ENCODE peak calls at places on chromosomes 4 and X, in six cellular contexts. One of them, this sample, is unnamed. For H3K4me1, the result is how much of the 10 kb centered on the place peaks cover.

GRCh38 chr4:138775890-138776289 is 239.7 kb upstream of the NOCT start:
- DNase-seq in fibroblast of lung: peak
- DNase-seq in effector memory CD4-positive, alpha-beta T cell: no peak
- DNase-seq in K562: no peak
- DNase-seq in breast epithelium: no peak
- DNase-seq in A549: no peak
- DNase-seq in this sample: no peak

GRCh38 chrX:54042609-54043010 is 1.7 kb downstream of the PHF8 start:
- DNase-seq in fibroblast of lung: peak
- DNase-seq in effector memory CD4-positive, alpha-beta T cell: peak
- DNase-seq in A549: peak
- DNase-seq in breast epithelium: no peak
- DNase-seq in K562: peak
- DNase-seq in this sample: peak

GRCh38 chr4:186726440-186727148 is 2.9 kb upstream of the FAT1 start:
- DNase-seq in A549: peak
- DNase-seq in effector memory CD4-positive, alpha-beta T cell: no peak
- DNase-seq in K562: peak
- DNase-seq in breast epithelium: peak
- DNase-seq in fibroblast of lung: peak
- DNase-seq in this sample: peak

GRCh38 chrX:39336709-39337294 is 535.5 kb downstream of the MID1IP1 start:
- DNase-seq in A549: no peak
- DNase-seq in fibroblast of lung: peak
- DNase-seq in breast epithelium: no peak
- DNase-seq in K562: no peak
- DNase-seq in effector memory CD4-positive, alpha-beta T cell: no peak
- DNase-seq in this sample: no peak

GRCh38 chr4:19327364-19327763 is 924.3 kb upstream of the SLIT2 start:
- DNase-seq in A549: no peak
- DNase-seq in breast epithelium: no peak
- DNase-seq in K562: no peak
- DNase-seq in fibroblast of lung: no peak
- DNase-seq in effector memory CD4-positive, alpha-beta T cell: no peak
- DNase-seq in this sample: no peak

GRCh38 chrX:14694631-14695030 is 165.3 kb downstream of the GLRA2 start:
- DNase-seq in A549: no peak
- DNase-seq in breast epithelium: no peak
- DNase-seq in effector memory CD4-positive, alpha-beta T cell: no peak
- DNase-seq in K562: no peak
- DNase-seq in fibroblast of lung: peak
- DNase-seq in this sample: no peak

GRCh38 chrX:23699636-23700194 is 32.4 kb downstream of the PRDX4 start:
- DNase-seq in effector memory CD4-positive, alpha-beta T cell: no peak
- DNase-seq in A549: no peak
- DNase-seq in fibroblast of lung: peak
- DNase-seq in K562: peak
- DNase-seq in breast epithelium: no peak
- DNase-seq in this sample: peak

GRCh38 chr4:88006956-88007303 is 505 bp upstream of the PKD2 start:
- DNase-seq in A549: no peak
- DNase-seq in K562: no peak
- DNase-seq in effector memory CD4-positive, alpha-beta T cell: no peak
- DNase-seq in breast epithelium: no peak
- DNase-seq in fibroblast of lung: no peak
- DNase-seq in this sample: no peak

GRCh38 chr4:81136161-81136910 is 78.7 kb downstream of the PRKG2 start:
- DNase-seq in fibroblast of lung: peak
- DNase-seq in breast epithelium: no peak
- DNase-seq in A549: no peak
- DNase-seq in K562: no peak
- DNase-seq in effector memory CD4-positive, alpha-beta T cell: no peak
- DNase-seq in this sample: no peak

GRCh38 chrX:106791495-106791894 is 11.0 kb upstream of the TBC1D8B start:
- DNase-seq in K562: no peak
- DNase-seq in A549: no peak
- DNase-seq in breast epithelium: no peak
- DNase-seq in effector memory CD4-positive, alpha-beta T cell: no peak
- DNase-seq in fibroblast of lung: peak
- DNase-seq in this sample: no peak

GRCh38 chr4:118289794-118290193 is 63.0 kb downstream of the PRSS12 start:
- DNase-seq in effector memory CD4-positive, alpha-beta T cell: no peak
- DNase-seq in breast epithelium: no peak
- DNase-seq in A549: no peak
- DNase-seq in fibroblast of lung: peak
- DNase-seq in K562: no peak
- DNase-seq in this sample: no peak

GRCh38 chrX:47456080-47456479 is 26.9 kb downstream of the ZNF41 start:
- DNase-seq in K562: no peak
- DNase-seq in breast epithelium: no peak
- DNase-seq in fibroblast of lung: no peak
- DNase-seq in A549: no peak
- DNase-seq in effector memory CD4-positive, alpha-beta T cell: no peak
- DNase-seq in this sample: no peak

GRCh38 chr4:69831646-69832325 is 28.2 kb downstream of the SULT1E1 start:
- DNase-seq in breast epithelium: no peak
- DNase-seq in K562: no peak
- DNase-seq in A549: no peak
- DNase-seq in effector memory CD4-positive, alpha-beta T cell: no peak
- DNase-seq in fibroblast of lung: no peak
- DNase-seq in this sample: peak

GRCh38 chr4:128355301-128355700 is 67.7 kb upstream of the PGRMC2 start:
- DNase-seq in A549: peak
- DNase-seq in effector memory CD4-positive, alpha-beta T cell: no peak
- DNase-seq in breast epithelium: no peak
- DNase-seq in fibroblast of lung: no peak
- DNase-seq in K562: peak
- DNase-seq in this sample: no peak

GRCh38 chr4:19700951-19701350 is 550.8 kb upstream of the SLIT2 start:
- DNase-seq in fibroblast of lung: peak
- DNase-seq in effector memory CD4-positive, alpha-beta T cell: no peak
- DNase-seq in breast epithelium: no peak
- DNase-seq in A549: no peak
- DNase-seq in K562: no peak
- DNase-seq in this sample: no peak

GRCh38 chr4:153499005-153499404 is 32.8 kb downstream of the TMEM131L start:
- DNase-seq in K562: no peak
- DNase-seq in effector memory CD4-positive, alpha-beta T cell: no peak
- DNase-seq in breast epithelium: no peak
- DNase-seq in fibroblast of lung: no peak
- DNase-seq in A549: no peak
- DNase-seq in this sample: no peak

GRCh38 chr4:153497988-153498967 is 32.1 kb downstream of the TMEM131L start:
- DNase-seq in effector memory CD4-positive, alpha-beta T cell: no peak
- DNase-seq in K562: no peak
- DNase-seq in breast epithelium: no peak
- DNase-seq in fibroblast of lung: peak
- DNase-seq in A549: no peak
- DNase-seq in this sample: peak

GRCh38 chr4:153497091-153497531 is 31.0 kb downstream of the TMEM131L start:
- DNase-seq in K562: no peak
- DNase-seq in A549: no peak
- DNase-seq in breast epithelium: no peak
- DNase-seq in effector memory CD4-positive, alpha-beta T cell: peak
- DNase-seq in fibroblast of lung: no peak
- DNase-seq in this sample: no peak

GRCh38 chr4:153502584-153502983 is 36.4 kb downstream of the TMEM131L start:
- DNase-seq in fibroblast of lung: peak
- DNase-seq in K562: no peak
- DNase-seq in effector memory CD4-positive, alpha-beta T cell: no peak
- DNase-seq in A549: no peak
- DNase-seq in breast epithelium: no peak
- DNase-seq in this sample: no peak

DNA sequence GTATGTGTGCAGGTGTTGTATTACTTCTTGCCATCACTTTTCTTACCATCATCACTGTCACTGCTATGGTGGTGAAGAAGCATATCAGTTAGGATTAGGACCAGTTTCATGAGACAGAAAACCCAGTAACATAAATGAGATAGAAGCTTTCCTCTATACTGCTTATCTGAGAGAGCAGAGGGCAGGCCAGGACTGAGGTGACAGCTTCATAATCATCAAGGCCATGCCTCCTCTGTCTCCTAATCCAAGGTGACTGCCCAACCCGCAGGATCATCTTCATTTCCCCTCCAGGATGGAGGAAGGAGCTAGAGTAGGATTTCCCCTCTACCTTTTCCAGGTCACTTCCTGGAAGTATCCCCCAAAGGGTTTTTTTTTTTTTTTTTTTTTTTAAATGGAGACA is 35.4 kb downstream of the TMEM131L start:
- DNase-seq in effector memory CD4-positive, alpha-beta T cell: no peak
- DNase-seq in A549: no peak
- DNase-seq in breast epithelium: no peak
- DNase-seq in K562: no peak
- DNase-seq in fibroblast of lung: no peak
- DNase-seq in this sample: no peak
- H3K4me1 ChIP-seq in effector memory CD4-positive, alpha-beta T cell: under half
- H3K4me1 ChIP-seq in A549: under half
- H3K4me1 ChIP-seq in breast epithelium: under half
- H3K4me1 ChIP-seq in K562: under half
- H3K4me1 ChIP-seq in fibroblast of lung: under half
- H3K4me1 ChIP-seq in this sample: under half

GRCh38 chr4:38135201-38135600 is 175.0 kb downstream of the PTTG2 start:
- DNase-seq in breast epithelium: no peak
- DNase-seq in effector memory CD4-positive, alpha-beta T cell: no peak
- DNase-seq in K562: no peak
- DNase-seq in fibroblast of lung: no peak
- DNase-seq in A549: no peak
- DNase-seq in this sample: no peak

GRCh38 chr4:38131371-38132139 is 171.4 kb downstream of the PTTG2 start:
- DNase-seq in breast epithelium: no peak
- DNase-seq in A549: no peak
- DNase-seq in K562: no peak
- DNase-seq in effector memory CD4-positive, alpha-beta T cell: peak
- DNase-seq in fibroblast of lung: no peak
- DNase-seq in this sample: no peak

GRCh38 chr4:38133711-38134480 is 173.7 kb downstream of the PTTG2 start:
- DNase-seq in A549: no peak
- DNase-seq in fibroblast of lung: no peak
- DNase-seq in effector memory CD4-positive, alpha-beta T cell: no peak
- DNase-seq in breast epithelium: no peak
- DNase-seq in K562: no peak
- DNase-seq in this sample: no peak

GRCh38 chr4:38132140-38132673 is 172.0 kb downstream of the PTTG2 start:
- DNase-seq in A549: no peak
- DNase-seq in effector memory CD4-positive, alpha-beta T cell: peak
- DNase-seq in K562: no peak
- DNase-seq in breast epithelium: peak
- DNase-seq in fibroblast of lung: peak
- DNase-seq in this sample: no peak

GRCh38 chr4:38132843-38133662 is 172.9 kb downstream of the PTTG2 start:
- DNase-seq in A549: no peak
- DNase-seq in fibroblast of lung: no peak
- DNase-seq in K562: no peak
- DNase-seq in breast epithelium: no peak
- DNase-seq in effector memory CD4-positive, alpha-beta T cell: no peak
- DNase-seq in this sample: no peak
- H3K4me1 ChIP-seq in A549: under half
- H3K4me1 ChIP-seq in fibroblast of lung: under half
- H3K4me1 ChIP-seq in K562: under half
- H3K4me1 ChIP-seq in breast epithelium: under half
- H3K4me1 ChIP-seq in effector memory CD4-positive, alpha-beta T cell: under half
- H3K4me1 ChIP-seq in this sample: under half

DNA sequence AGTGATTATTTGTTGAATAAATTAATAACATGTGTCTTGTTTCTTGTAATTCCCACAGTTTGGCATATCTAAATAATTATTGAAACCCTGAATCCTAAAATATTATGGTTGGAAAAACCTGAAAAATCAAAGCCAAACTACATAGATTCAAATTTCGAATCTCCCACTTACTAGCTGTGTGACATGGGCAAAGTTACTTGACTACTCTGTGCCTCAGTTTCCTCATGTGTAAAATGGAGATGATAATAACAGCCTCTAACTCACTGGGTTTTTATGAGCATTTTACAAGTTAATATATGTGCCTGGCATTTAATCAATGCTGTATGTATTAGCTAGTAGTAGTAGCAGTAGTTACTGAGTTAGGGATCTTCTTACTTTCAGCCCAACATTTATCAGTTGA is 34.6 kb upstream of the BRS3 start:
- DNase-seq in effector memory CD4-positive, alpha-beta T cell: no peak
- DNase-seq in fibroblast of lung: no peak
- DNase-seq in A549: no peak
- DNase-seq in breast epithelium: no peak
- DNase-seq in K562: no peak
- DNase-seq in this sample: no peak
- H3K4me1 ChIP-seq in effector memory CD4-positive, alpha-beta T cell: under half
- H3K4me1 ChIP-seq in fibroblast of lung: under half
- H3K4me1 ChIP-seq in A549: under half
- H3K4me1 ChIP-seq in breast epithelium: under half
- H3K4me1 ChIP-seq in K562: under half
- H3K4me1 ChIP-seq in this sample: under half

GRCh38 chr4:92304636-92305035 is 870 bp downstream of the GRID2 start:
- DNase-seq in A549: no peak
- DNase-seq in fibroblast of lung: peak
- DNase-seq in K562: no peak
- DNase-seq in effector memory CD4-positive, alpha-beta T cell: no peak
- DNase-seq in breast epithelium: no peak
- DNase-seq in this sample: no peak
- H3K4me1 ChIP-seq in A549: under half
- H3K4me1 ChIP-seq in fibroblast of lung: under half
- H3K4me1 ChIP-seq in K562: under half
- H3K4me1 ChIP-seq in effector memory CD4-positive, alpha-beta T cell: under half
- H3K4me1 ChIP-seq in breast epithelium: under half
- H3K4me1 ChIP-seq in this sample: under half

DNA sequence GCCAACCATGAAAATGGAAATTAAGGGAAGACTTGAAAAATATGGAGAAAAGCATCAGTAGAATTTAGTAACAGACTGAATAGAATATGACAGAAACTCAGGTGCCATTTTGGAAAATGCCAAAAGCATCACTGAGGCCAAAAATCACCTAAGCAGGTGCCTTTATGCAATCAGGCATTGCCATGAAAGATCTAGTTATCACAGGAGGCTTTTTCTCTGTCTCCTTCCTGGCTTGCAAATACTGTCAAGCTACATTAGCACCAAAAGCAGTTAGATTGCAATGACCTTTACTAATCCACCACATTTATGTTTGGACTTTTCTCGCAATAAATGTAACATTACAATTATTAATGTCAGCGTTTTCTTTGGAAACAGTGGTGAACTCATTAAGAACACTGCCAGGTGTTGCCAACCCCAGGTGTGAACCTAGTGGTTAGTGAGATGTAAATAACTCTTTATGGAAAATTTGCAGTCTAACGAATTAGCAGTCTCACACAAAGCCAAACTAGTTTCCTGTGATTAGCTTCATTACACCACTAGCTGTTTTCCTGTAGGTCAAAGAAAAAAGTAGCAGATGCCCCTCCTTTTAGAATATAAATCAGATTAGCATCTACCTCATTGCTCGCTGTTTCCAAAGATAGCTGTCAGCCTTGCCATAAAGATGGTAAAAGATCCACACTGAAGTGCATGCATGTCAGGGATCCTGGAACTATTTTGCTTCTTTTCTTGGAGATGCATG is 1568.4 kb upstream of the TENM3 start:
- DNase-seq in effector memory CD4-positive, alpha-beta T cell: no peak
- DNase-seq in A549: no peak
- DNase-seq in fibroblast of lung: no peak
- DNase-seq in K562: no peak
- DNase-seq in breast epithelium: no peak
- DNase-seq in this sample: no peak
- H3K4me1 ChIP-seq in effector memory CD4-positive, alpha-beta T cell: under half
- H3K4me1 ChIP-seq in A549: under half
- H3K4me1 ChIP-seq in fibroblast of lung: under half
- H3K4me1 ChIP-seq in K562: under half
- H3K4me1 ChIP-seq in breast epithelium: under half
- H3K4me1 ChIP-seq in this sample: under half